ENCODE peak calls at places on chromosomes 13 and 19, in seven cellular contexts. S, C, G, Z, A, M and P are unnamed samples.

GRCh38 chr19:48237057-48237456 is 18.7 kb downstream of the CARD8 start:
- DNase-seq in S (no peak), Z (no peak), G (no peak), C (no peak), M (no peak), A (no peak), P (no peak)

GRCh38 chr19:6161271-6161850 is 25.9 kb downstream of the ACSBG2 start:
- DNase-seq in S (peak), Z (no peak), A (peak), C (peak), G (no peak), M (peak), P (no peak)

GRCh38 chr19:51460164-51460992 is 2.1 kb upstream of the SIGLEC8 start:
- DNase-seq in M (peak), S (no peak), Z (no peak), G (no peak), C (no peak), A (no peak), P (no peak)

GRCh38 chr19:49130325-49130724 is 11.0 kb downstream of the PPFIA3 start:
- DNase-seq in A (no peak), C (no peak), S (no peak), M (no peak), Z (no peak), G (no peak), P (no peak)

GRCh38 chr13:33932765-33933406 is 114.9 kb downstream of the RFC3 start:
- DNase-seq in S (no peak), Z (peak), A (no peak), G (no peak), M (no peak), C (no peak), P (no peak)

GRCh38 chr19:48500830-48501445 is 10.7 kb downstream of the LMTK3 start:
- DNase-seq in G (no peak), M (no peak), C (no peak), A (no peak), Z (no peak), S (peak), P (no peak)

GRCh38 chr13:91349992-91350911 is 2.8 kb downstream of the MIR17HG start:
- DNase-seq in G (no peak), Z (no peak), C (no peak), S (peak), A (no peak), M (no peak), P (no peak)

GRCh38 chr13:114082849-114083645 is 49.4 kb downstream of the RASA3 start:
- DNase-seq in A (no peak), S (no peak), Z (no peak), C (no peak), G (no peak), M (no peak), P (no peak)

GRCh38 chr19:7216373-7216902 is 77.8 kb downstream of the INSR start:
- DNase-seq in M (no peak), C (no peak), Z (no peak), S (no peak), G (no peak), A (no peak), P (no peak)

GRCh38 chr13:110616103-110617101 is 1.1 kb downstream of the NAXD start:
- DNase-seq in A (no peak), M (no peak), C (peak), S (peak), G (peak), Z (no peak), P (no peak)

GRCh38 chr13:42746846-42747245 is 34.5 kb upstream of the FAM216B start:
- DNase-seq in C (no peak), Z (no peak), M (no peak), G (no peak), A (no peak), S (no peak), P (no peak)

GRCh38 chr13:34942732-34943674 is 933 bp downstream of the NBEA start:
- DNase-seq in G (no peak), A (no peak), S (peak), M (no peak), Z (peak), C (peak), P (peak)

GRCh38 chr13:30727491-30728350 is 7.6 kb upstream of the ALOX5AP start:
- DNase-seq in M (no peak), S (no peak), A (no peak), C (no peak), G (no peak), Z (peak), P (no peak)

GRCh38 chr19:56538254-56538760 is 441 bp upstream of the ZFP28 start:
- DNase-seq in Z (peak), G (peak), C (peak), A (peak), S (peak), M (peak), P (peak)

GRCh38 chr13:86933676-86934075 is 737.5 kb upstream of the SLITRK5 start:
- DNase-seq in M (no peak), G (no peak), C (no peak), A (no peak), S (no peak), Z (no peak), P (no peak)

GRCh38 chr19:53808710-53809125 is 15.4 kb downstream of the NLRP12 start:
- DNase-seq in G (peak), S (no peak), A (no peak), Z (no peak), M (no peak), C (no peak), P (no peak)

GRCh38 chr13:39410089-39410901 is 192.7 kb downstream of the LHFPL6 start:
- DNase-seq in Z (no peak), M (no peak), C (no peak), G (no peak), S (no peak), A (no peak), P (no peak)

GRCh38 chr13:43196750-43197149 is 173.4 kb downstream of the DNAJC15 start:
- DNase-seq in M (no peak), Z (peak), S (no peak), G (no peak), A (no peak), C (no peak), P (no peak)

GRCh38 chr19:44814517-44814916 is 5.6 kb downstream of the BCAM start:
- DNase-seq in M (no peak), C (no peak), Z (no peak), G (no peak), A (no peak), S (no peak), P (no peak)

GRCh38 chr19:1700733-1701663 is 48.6 kb upstream of the TCF3 start:
- DNase-seq in G (no peak), S (no peak), Z (no peak), A (no peak), C (no peak), M (no peak), P (no peak)

GRCh38 chr13:101144808-101145419 is 271.4 kb downstream of the NALCN start:
- DNase-seq in S (peak), A (no peak), C (peak), M (no peak), G (peak), Z (peak), P (no peak)

GRCh38 chr13:52615817-52616216 is 26.4 kb upstream of the HNRNPA1L2 start:
- DNase-seq in G (no peak), M (no peak), C (no peak), S (no peak), A (no peak), Z (no peak), P (no peak)